ENCODE peak calls at places on chromosome 2, in five cellular contexts. M is astrocyte, G is thoracic aorta, E is IMR-90, W is A549. Y is an unnamed sample.
A peak's percentile ranks its signal among the peaks of the same experiment; 100 is the strongest.

GRCh38 chr2:54577035-54577434 is 120.9 kb downstream of the SPTBN1 start:
- DNase-seq in M (no peak), G (no peak), E (no peak), W (peak; percentile 47), Y (peak; percentile 71)

GRCh38 chr2:141923657-141924056 is 207.2 kb downstream of the LRP1B start:
- DNase-seq in M (peak; percentile 86), G (no peak), E (peak; percentile 44), W (no peak), Y (no peak)

GRCh38 chr2:227509824-227510619 is 38.1 kb downstream of the AGFG1 start:
- DNase-seq in M (peak; percentile 36), G (no peak), E (peak; percentile 51), W (peak; percentile 42), Y (no peak)

GRCh38 chr2:27640722-27641245 is 11.9 kb downstream of the GPN1 start:
- DNase-seq in M (no peak), G (no peak), E (no peak), W (no peak), Y (no peak)

GRCh38 chr2:65922030-65922429 is 489.6 kb upstream of the SPRED2 start:
- DNase-seq in M (no peak), G (no peak), E (no peak), W (no peak), Y (no peak)

GRCh38 chr2:218881744-218882462 is 1.3 kb downstream of the WNT10A start:
- DNase-seq in M (no peak), G (no peak), E (no peak), W (no peak), Y (peak; percentile 4)

GRCh38 chr2:128710770-128711169 is 392.1 kb upstream of the HS6ST1 start:
- DNase-seq in M (no peak), G (no peak), E (no peak), W (no peak), Y (no peak)

GRCh38 chr2:69390474-69390873 is 3.4 kb upstream of the GFPT1 start:
- DNase-seq in M (no peak), G (no peak), E (no peak), W (no peak), Y (no peak)

GRCh38 chr2:23385351-23385747 is 370 bp downstream of the KLHL29 start:
- DNase-seq in M (peak; percentile 16), G (no peak), E (peak; percentile 36), W (peak; percentile 42), Y (peak; percentile 16)

GRCh38 chr2:175999283-175999819 is 2.7 kb downstream of the LNPK start:
- DNase-seq in M (no peak), G (no peak), E (no peak), W (no peak), Y (no peak)

GRCh38 chr2:171347591-171348032 is 86.2 kb downstream of the METTL8 start:
- DNase-seq in M (peak; percentile 99), G (no peak), E (peak; percentile 93), W (peak; percentile 13), Y (no peak)

GRCh38 chr2:181742361-181742760 is 62.0 kb upstream of the NEUROD1 start:
- DNase-seq in M (no peak), G (no peak), E (no peak), W (no peak), Y (no peak)

GRCh38 chr2:221529943-221530652 is 42.0 kb downstream of the EPHA4 start:
- DNase-seq in M (peak; percentile 73), G (no peak), E (peak; percentile 93), W (peak; percentile 24), Y (no peak)
- H3K27ac ChIP-seq in M (no peak overlapping the region), G (no peak overlapping the region), E (peak overlapping the region; percentile 70), W (peak overlapping the region; percentile 40), Y (peak overlapping the region; percentile 8)

GRCh38 chr2:205051417-205051816 is 506.1 kb downstream of the PARD3B start:
- DNase-seq in M (no peak), G (no peak), E (no peak), W (no peak), Y (no peak)
- TF ChIP-seq CTCF in M (no peak), G (no peak), E (peak; percentile 30), W (no peak), Y (no peak)

GRCh38 chr2:164213916-164214315 is 407.4 kb downstream of the GRB14 start:
- DNase-seq in M (no peak), G (no peak), E (no peak), W (no peak), Y (no peak)
- H3K27ac ChIP-seq in M (no peak overlapping the region), G (no peak overlapping the region), E (no peak overlapping the region), W (no peak overlapping the region), Y (no peak overlapping the region)

DNA sequence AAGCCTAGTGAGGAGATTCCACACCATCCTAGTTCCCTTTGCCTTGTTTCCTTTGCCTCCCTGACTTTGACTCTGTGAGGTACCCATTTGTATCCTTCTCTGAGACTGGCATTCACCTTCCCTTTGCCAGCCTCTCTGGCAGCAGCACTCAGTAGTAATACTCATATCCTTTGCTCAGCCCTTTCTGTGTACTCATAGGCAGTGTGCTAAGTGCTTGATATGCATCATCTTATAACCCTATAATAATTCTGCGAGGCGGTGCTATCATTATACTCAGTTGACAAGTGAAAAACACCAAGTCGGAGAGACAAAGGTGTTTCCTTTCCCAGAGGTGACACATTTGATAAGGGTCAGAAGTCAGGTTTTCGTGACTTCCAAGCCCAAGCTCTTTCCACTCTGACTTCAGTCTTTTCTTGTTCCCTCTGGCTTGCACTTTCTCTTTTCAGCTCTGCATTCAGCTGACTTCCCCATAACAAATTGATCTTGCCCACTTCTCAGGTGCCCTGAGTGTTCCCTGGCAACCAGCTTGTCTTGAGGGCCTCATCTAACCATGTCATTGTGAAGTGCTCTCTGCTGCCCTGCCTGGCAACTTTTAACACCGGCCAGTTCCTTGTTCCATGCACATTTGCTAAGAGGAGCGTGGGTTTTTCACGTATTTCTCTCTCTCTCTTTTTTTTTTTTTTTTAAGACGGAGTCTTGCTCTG is 94.6 kb upstream of the UPP2 start:
- DNase-seq in M (no peak), G (no peak), E (no peak), W (peak; percentile 6), Y (no peak)
- TF ChIP-seq CTCF in M (no peak), G (no peak), E (no peak), W (no peak), Y (no peak)

Y was measured in Peyer's patch.